ENCODE peak calls at places on chromosome 14, in ten cellular contexts. O is hepatocyte, T is AG04450, W is body of pancreas, C is aorta, M is cardiac muscle cell, N is pancreas, P is IMR-90, U is upper lobe of right lung, V is gastrocnemius medialis. J is an unnamed sample.

GRCh38 chr14:100564506-100564905 is 22.7 kb downstream of the BEGAIN start:
- DNase-seq in V (no peak), T (no peak), W (no peak), N (no peak), P (no peak), O (no peak), M (no peak), C (no peak), U (no peak), J (no peak)

GRCh38 chr14:57871487-57872080 is 5.7 kb upstream of the SLC35F4 start:
- DNase-seq in U (no peak), T (peak), W (peak), O (peak), N (no peak), M (peak), C (no peak), V (no peak), P (peak), J (peak)

GRCh38 chr14:76331328-76332011 is 44.5 kb upstream of the ESRRB start:
- DNase-seq in V (no peak), M (no peak), C (no peak), T (no peak), W (no peak), U (peak), N (no peak), P (no peak), O (no peak), J (no peak)

GRCh38 chr14:91317381-91318313 is 73.1 kb upstream of the GPR68 start:
- DNase-seq in T (no peak), U (peak), M (peak), N (peak), V (peak), O (no peak), P (no peak), C (peak), W (peak), J (peak)

GRCh38 chr14:73397810-73398209 is 60.5 kb downstream of the NUMB start:
- DNase-seq in C (no peak), N (no peak), O (peak), U (no peak), V (no peak), T (no peak), P (no peak), W (no peak), M (no peak), J (no peak)

GRCh38 chr14:104585966-104586702 is 6.6 kb downstream of the C14orf180 start:
- DNase-seq in V (no peak), N (peak), U (no peak), T (no peak), O (peak), C (peak), W (peak), P (no peak), M (peak), J (peak)

GRCh38 chr14:88481794-88482193 is 73.0 kb downstream of the PTPN21 start:
- DNase-seq in C (no peak), U (no peak), W (no peak), V (no peak), P (peak), N (no peak), M (no peak), O (no peak), T (no peak), J (no peak)

GRCh38 chr14:87992720-87993484 is at the start of gene GALC:
- DNase-seq in P (peak), U (peak), T (peak), O (peak), V (peak), M (peak), W (peak), C (peak), N (peak), J (peak)

GRCh38 chr14:46573518-46573917 is 78.1 kb downstream of the RPL10L start:
- DNase-seq in M (no peak), O (no peak), T (no peak), V (no peak), P (no peak), C (no peak), W (no peak), U (no peak), N (no peak), J (no peak)

GRCh38 chr14:89855961-89856360 is 98.6 kb downstream of the EFCAB11 start:
- DNase-seq in T (peak), V (no peak), C (no peak), W (no peak), U (no peak), M (peak), O (no peak), P (peak), N (no peak), J (no peak)

GRCh38 chr14:75229923-75230792 is 48.5 kb upstream of the FOS start:
- DNase-seq in C (no peak), V (peak), U (peak), M (peak), P (peak), O (peak), T (no peak), N (no peak), W (peak), J (peak)

GRCh38 chr14:94269156-94269555 is 23.9 kb downstream of the SERPINA10 start:
- DNase-seq in U (no peak), O (no peak), N (no peak), T (no peak), V (no peak), M (no peak), P (no peak), C (no peak), W (no peak), J (no peak)

GRCh38 chr14:74038015-74038859 is 19.1 kb downstream of the BBOF1 start:
- DNase-seq in C (no peak), N (no peak), V (no peak), O (peak), U (no peak), M (peak), W (no peak), P (peak), T (no peak), J (no peak)

GRCh38 chr14:75141967-75142366 is 15.1 kb upstream of the NEK9 start:
- DNase-seq in T (no peak), W (no peak), V (no peak), O (peak), N (no peak), U (no peak), M (peak), C (no peak), P (peak), J (no peak)

GRCh38 chr14:101965145-101965531 is 765 bp downstream of the DYNC1H1 start:
- DNase-seq in T (no peak), P (peak), W (peak), O (peak), V (peak), U (peak), M (peak), N (peak), C (peak), J (peak)

GRCh38 chr14:24984846-24985589 is 64.9 kb downstream of the STXBP6 start:
- DNase-seq in O (peak), U (no peak), C (no peak), M (peak), V (no peak), W (peak), T (no peak), N (no peak), P (no peak), J (no peak)

GRCh38 chr14:23910081-23910875 is 43.3 kb upstream of the DHRS4 start:
- DNase-seq in C (no peak), W (peak), N (no peak), V (no peak), P (peak), M (peak), U (no peak), T (peak), O (peak), J (no peak)

GRCh38 chr14:94581127-94581999 is at the start of gene SERPINA5:
- DNase-seq in W (peak), T (no peak), N (peak), P (no peak), O (peak), U (peak), V (peak), C (peak), M (peak), J (peak)

GRCh38 chr14:98236314-98236713 is 1035.7 kb downstream of the BCL11B start:
- DNase-seq in P (no peak), O (no peak), N (no peak), U (no peak), W (no peak), T (no peak), M (no peak), C (no peak), V (no peak), J (no peak)

GRCh38 chr14:93008381-93008780 is 85.4 kb downstream of the CHGA start:
- DNase-seq in V (no peak), N (peak), C (no peak), M (peak), T (no peak), P (peak), O (no peak), W (no peak), U (no peak), J (peak)

GRCh38 chr14:72904840-72905561 is 11.1 kb upstream of the DPF3 start:
- DNase-seq in V (peak), P (peak), C (no peak), O (peak), T (peak), N (no peak), W (peak), U (no peak), M (peak), J (peak)

GRCh38 chr14:76280221-76280620 is 95.7 kb upstream of the ESRRB start:
- DNase-seq in U (no peak), N (no peak), M (no peak), T (no peak), V (no peak), P (no peak), W (no peak), C (no peak), O (no peak), J (no peak)

GRCh38 chr14:53190938-53191337 is 37.8 kb upstream of the DDHD1 start:
- DNase-seq in U (no peak), N (no peak), T (no peak), V (no peak), W (no peak), C (no peak), M (peak), P (peak), O (no peak), J (no peak)

GRCh38 chr14:25042362-25043299 is 7.3 kb downstream of the STXBP6 start:
- DNase-seq in U (no peak), P (peak), O (peak), C (no peak), M (peak), V (no peak), W (no peak), T (no peak), N (no peak), J (no peak)

GRCh38 chr14:71710001-71710400 is 222.2 kb upstream of the RGS6 start:
- DNase-seq in N (no peak), V (no peak), O (no peak), M (no peak), T (no peak), C (no peak), P (no peak), W (no peak), U (no peak), J (no peak)

GRCh38 chr14:52356025-52356424 is 41.9 kb downstream of the PTGER2 start:
- DNase-seq in M (no peak), P (peak), U (no peak), V (no peak), N (no peak), O (no peak), T (no peak), W (no peak), C (no peak), J (no peak)

GRCh38 chr14:74630881-74631690 is 19.0 kb upstream of the LTBP2 start:
- DNase-seq in U (no peak), O (no peak), C (no peak), M (no peak), V (peak), T (no peak), N (no peak), P (peak), W (no peak), J (no peak)

GRCh38 chr14:105137481-105138020 is 31.0 kb downstream of the JAG2 start:
- DNase-seq in W (no peak), C (peak), N (no peak), M (no peak), T (no peak), P (no peak), V (no peak), U (peak), O (no peak), J (no peak)

GRCh38 chr14:74574092-74574438 is 38.0 kb downstream of the LTBP2 start:
- DNase-seq in U (no peak), C (no peak), V (no peak), N (no peak), P (no peak), M (no peak), W (no peak), O (no peak), T (no peak), J (no peak)

GRCh38 chr14:101183376-101184103 is 280.0 kb upstream of the RTL1 start:
- DNase-seq in N (peak), T (no peak), W (no peak), V (no peak), P (no peak), O (peak), C (no peak), M (peak), U (peak), J (no peak)

GRCh38 chr14:72822946-72823611 is 70.8 kb downstream of the DPF3 start:
- DNase-seq in P (no peak), T (no peak), W (no peak), U (no peak), M (peak), V (no peak), O (no peak), N (no peak), C (no peak), J (peak)

GRCh38 chr14:31090872-31091764 is 64.9 kb upstream of the STRN3 start:
- DNase-seq in U (no peak), M (peak), V (peak), N (no peak), C (no peak), W (peak), P (peak), T (peak), O (peak), J (no peak)

GRCh38 chr14:70601162-70601561 is 707 bp upstream of the MED6 start:
- DNase-seq in W (no peak), T (no peak), U (no peak), C (no peak), P (peak), N (no peak), O (no peak), V (no peak), M (peak), J (no peak)
- H3K27ac ChIP-seq in W (peak), T (no peak), U (peak), C (no peak), P (no peak), N (no peak), O (peak), V (peak), M (no peak), J (no peak)

DNA sequence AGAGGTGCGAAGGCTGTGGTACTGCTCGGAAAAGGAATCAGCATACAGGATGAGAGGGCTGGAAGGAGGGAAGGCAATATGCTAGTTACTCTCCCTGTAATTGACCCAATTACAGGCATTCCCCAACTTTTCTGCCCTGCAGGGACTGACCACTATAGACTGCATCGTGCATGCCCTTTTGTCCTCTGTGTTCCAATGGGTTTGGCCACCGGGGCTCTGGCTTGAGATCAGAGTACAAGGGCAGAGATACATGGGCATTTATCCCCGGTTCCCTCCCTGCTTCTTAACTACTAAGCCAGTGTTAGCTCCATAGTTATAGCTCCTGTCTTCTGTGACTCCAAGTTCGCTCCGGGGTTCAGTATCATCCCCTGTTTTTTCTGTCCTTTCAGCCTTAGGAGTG is 59.7 kb downstream of the GTF2A1 start:
- DNase-seq in V (no peak), U (no peak), O (no peak), P (no peak), C (no peak), T (no peak), M (no peak), N (no peak), W (no peak), J (no peak)
- H3K4me3 ChIP-seq in V (no peak), U (no peak), O (no peak), P (no peak), C (no peak), T (no peak), M (no peak), N (no peak), W (no peak), J (no peak)

GRCh38 chr14:60647081-60647836 is 2.0 kb downstream of the SIX1 start:
- DNase-seq in N (no peak), U (no peak), P (peak), O (peak), T (no peak), C (no peak), W (no peak), V (peak), M (peak), J (no peak)
- H3K27ac ChIP-seq in N (no peak), U (no peak), P (peak), O (peak), T (peak), C (no peak), W (no peak), V (peak), M (no peak), J (no peak)

GRCh38 chr14:22813145-22813544 is 2.1 kb downstream of the SLC7A7 start:
- DNase-seq in P (no peak), C (no peak), O (no peak), M (no peak), U (no peak), N (no peak), V (no peak), T (no peak), W (no peak), J (no peak)

GRCh38 chr14:22811752-22812151 is 3.5 kb downstream of the SLC7A7 start:
- DNase-seq in T (no peak), O (no peak), W (no peak), U (peak), C (no peak), N (no peak), M (peak), V (no peak), P (peak), J (no peak)

GRCh38 chr14:22814373-22814772 is 862 bp downstream of the SLC7A7 start:
- DNase-seq in T (no peak), U (no peak), P (no peak), C (no peak), N (no peak), M (no peak), O (no peak), V (no peak), W (no peak), J (no peak)

GRCh38 chr14:22814945-22815713 is at the start of gene SLC7A7:
- DNase-seq in N (no peak), C (no peak), M (peak), O (peak), U (peak), P (no peak), V (no peak), W (no peak), T (no peak), J (no peak)

DNA sequence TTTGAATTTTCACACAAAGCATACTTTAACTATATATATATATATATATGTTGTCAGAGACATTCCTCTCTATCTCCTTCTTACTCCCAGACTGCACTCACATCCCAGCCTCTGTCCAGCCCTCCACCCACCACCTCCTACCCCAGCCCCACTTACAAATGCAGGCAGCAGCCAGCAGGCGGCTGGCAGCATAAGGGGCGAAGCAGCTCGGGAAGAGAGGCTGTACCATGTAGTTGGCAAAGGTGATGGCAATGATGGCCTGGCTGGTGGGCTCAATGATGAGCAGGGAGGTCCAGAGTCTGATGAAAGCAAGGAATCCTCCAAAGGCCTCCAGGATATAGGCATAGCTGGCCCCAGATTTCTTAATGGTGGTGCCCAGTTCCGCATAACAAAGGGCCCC is 2.5 kb downstream of the SLC7A7 start:
- DNase-seq in M (no peak), P (no peak), T (no peak), N (no peak), U (peak), V (no peak), C (no peak), W (no peak), O (no peak), J (no peak)
- H3K4me3 ChIP-seq in M (no peak), P (no peak), T (no peak), N (no peak), U (peak), V (no peak), C (no peak), W (no peak), O (no peak), J (no peak)

GRCh38 chr14:33509454-33509853 is 441.4 kb downstream of the EGLN3 start:
- DNase-seq in V (no peak), N (no peak), O (no peak), U (no peak), C (no peak), W (no peak), M (peak), T (no peak), P (no peak), J (no peak)
- H3K27ac ChIP-seq in V (no peak), N (no peak), O (no peak), U (no peak), C (no peak), W (no peak), M (no peak), T (no peak), P (no peak), J (no peak)

GRCh38 chr14:37623552-37623951 is 28.1 kb downstream of the TTC6 start:
- DNase-seq in M (peak), W (no peak), T (no peak), V (no peak), U (no peak), N (no peak), C (no peak), O (peak), P (peak), J (no peak)
- H3K4me3 ChIP-seq in M (no peak), W (no peak), T (no peak), V (no peak), U (no peak), N (no peak), C (no peak), O (no peak), P (no peak), J (no peak)